ENCODE peak calls at places on chromosomes 12 and 14, in ten cellular contexts. One of them, this sample, is unnamed. For H3K4me1, the result is how much of the 10 kb centered on the place peaks cover.

GRCh38 chr12:113860950-113861349 is 105.2 kb downstream of the RBM19 start:
- DNase-seq in lower lobe of right lung: no peak
- DNase-seq in CD8-positive, alpha-beta T cell: no peak
- DNase-seq in heart right ventricle: no peak
- DNase-seq in astrocyte: peak
- DNase-seq in tibial artery: no peak
- DNase-seq in right lobe of liver: no peak
- DNase-seq in endodermal cell: peak
- DNase-seq in CD4-positive, CD25-positive, alpha-beta regulatory T cell: no peak
- DNase-seq in ovary: no peak
- DNase-seq in this sample: no peak

GRCh38 chr12:121798807-121799174 is 5.0 kb upstream of the SETD1B start:
- DNase-seq in right lobe of liver: no peak
- DNase-seq in endodermal cell: no peak
- DNase-seq in tibial artery: no peak
- DNase-seq in ovary: no peak
- DNase-seq in heart right ventricle: no peak
- DNase-seq in astrocyte: no peak
- DNase-seq in CD4-positive, CD25-positive, alpha-beta regulatory T cell: no peak
- DNase-seq in lower lobe of right lung: no peak
- DNase-seq in CD8-positive, alpha-beta T cell: no peak
- DNase-seq in this sample: no peak

GRCh38 chr14:91118511-91119068 is 4.7 kb downstream of the DGLUCY start:
- DNase-seq in endodermal cell: no peak
- DNase-seq in heart right ventricle: no peak
- DNase-seq in tibial artery: no peak
- DNase-seq in ovary: no peak
- DNase-seq in right lobe of liver: no peak
- DNase-seq in CD8-positive, alpha-beta T cell: no peak
- DNase-seq in lower lobe of right lung: no peak
- DNase-seq in CD4-positive, CD25-positive, alpha-beta regulatory T cell: no peak
- DNase-seq in astrocyte: no peak
- DNase-seq in this sample: no peak

GRCh38 chr14:23694085-23694975 is 58.2 kb downstream of the DHRS2 start:
- DNase-seq in astrocyte: no peak
- DNase-seq in lower lobe of right lung: no peak
- DNase-seq in heart right ventricle: no peak
- DNase-seq in tibial artery: no peak
- DNase-seq in endodermal cell: peak
- DNase-seq in ovary: peak
- DNase-seq in CD4-positive, CD25-positive, alpha-beta regulatory T cell: no peak
- DNase-seq in right lobe of liver: no peak
- DNase-seq in CD8-positive, alpha-beta T cell: no peak
- DNase-seq in this sample: no peak

GRCh38 chr12:23816394-23816851 is 133.0 kb downstream of the SOX5 start:
- DNase-seq in tibial artery: peak
- DNase-seq in heart right ventricle: no peak
- DNase-seq in CD4-positive, CD25-positive, alpha-beta regulatory T cell: no peak
- DNase-seq in astrocyte: no peak
- DNase-seq in lower lobe of right lung: no peak
- DNase-seq in CD8-positive, alpha-beta T cell: no peak
- DNase-seq in endodermal cell: peak
- DNase-seq in right lobe of liver: no peak
- DNase-seq in ovary: no peak
- DNase-seq in this sample: no peak

GRCh38 chr14:64439141-64439540 is 26.2 kb upstream of the AKAP5 start:
- DNase-seq in CD4-positive, CD25-positive, alpha-beta regulatory T cell: no peak
- DNase-seq in ovary: no peak
- DNase-seq in lower lobe of right lung: no peak
- DNase-seq in right lobe of liver: no peak
- DNase-seq in heart right ventricle: no peak
- DNase-seq in astrocyte: no peak
- DNase-seq in tibial artery: no peak
- DNase-seq in endodermal cell: no peak
- DNase-seq in CD8-positive, alpha-beta T cell: no peak
- DNase-seq in this sample: no peak

GRCh38 chr12:109958374-109958773 is 37.8 kb downstream of the GIT2 start:
- DNase-seq in heart right ventricle: no peak
- DNase-seq in tibial artery: no peak
- DNase-seq in right lobe of liver: no peak
- DNase-seq in CD4-positive, CD25-positive, alpha-beta regulatory T cell: no peak
- DNase-seq in astrocyte: no peak
- DNase-seq in lower lobe of right lung: no peak
- DNase-seq in endodermal cell: no peak
- DNase-seq in CD8-positive, alpha-beta T cell: no peak
- DNase-seq in ovary: no peak
- DNase-seq in this sample: no peak

GRCh38 chr12:53115891-53116675 is 12.8 kb downstream of the SOAT2 start:
- DNase-seq in tibial artery: no peak
- DNase-seq in astrocyte: no peak
- DNase-seq in heart right ventricle: peak
- DNase-seq in lower lobe of right lung: no peak
- DNase-seq in endodermal cell: no peak
- DNase-seq in ovary: no peak
- DNase-seq in right lobe of liver: no peak
- DNase-seq in CD8-positive, alpha-beta T cell: no peak
- DNase-seq in CD4-positive, CD25-positive, alpha-beta regulatory T cell: no peak
- DNase-seq in this sample: no peak

GRCh38 chr14:77208266-77208978 is 26.8 kb downstream of the TMEM63C start:
- DNase-seq in astrocyte: peak
- DNase-seq in lower lobe of right lung: peak
- DNase-seq in CD4-positive, CD25-positive, alpha-beta regulatory T cell: peak
- DNase-seq in tibial artery: peak
- DNase-seq in CD8-positive, alpha-beta T cell: peak
- DNase-seq in right lobe of liver: peak
- DNase-seq in ovary: peak
- DNase-seq in endodermal cell: peak
- DNase-seq in heart right ventricle: peak
- DNase-seq in this sample: peak

GRCh38 chr12:52413202-52413601 is 7.1 kb upstream of the KRT82 start:
- DNase-seq in tibial artery: no peak
- DNase-seq in CD4-positive, CD25-positive, alpha-beta regulatory T cell: no peak
- DNase-seq in right lobe of liver: no peak
- DNase-seq in ovary: no peak
- DNase-seq in endodermal cell: no peak
- DNase-seq in CD8-positive, alpha-beta T cell: no peak
- DNase-seq in astrocyte: no peak
- DNase-seq in lower lobe of right lung: no peak
- DNase-seq in heart right ventricle: no peak
- DNase-seq in this sample: no peak

GRCh38 chr12:128823216-128823915 is 392 bp downstream of the SLC15A4 start:
- DNase-seq in endodermal cell: peak
- DNase-seq in ovary: no peak
- DNase-seq in right lobe of liver: peak
- DNase-seq in astrocyte: peak
- DNase-seq in heart right ventricle: no peak
- DNase-seq in tibial artery: no peak
- DNase-seq in CD4-positive, CD25-positive, alpha-beta regulatory T cell: peak
- DNase-seq in lower lobe of right lung: peak
- DNase-seq in CD8-positive, alpha-beta T cell: peak
- DNase-seq in this sample: peak

GRCh38 chr12:130932061-130932650 is 21.6 kb upstream of the ADGRD1 start:
- DNase-seq in right lobe of liver: no peak
- DNase-seq in endodermal cell: no peak
- DNase-seq in ovary: no peak
- DNase-seq in CD4-positive, CD25-positive, alpha-beta regulatory T cell: no peak
- DNase-seq in heart right ventricle: no peak
- DNase-seq in tibial artery: no peak
- DNase-seq in lower lobe of right lung: no peak
- DNase-seq in CD8-positive, alpha-beta T cell: no peak
- DNase-seq in astrocyte: no peak
- DNase-seq in this sample: no peak

GRCh38 chr14:68944162-68944561 is 34.9 kb downstream of the ACTN1 start:
- DNase-seq in CD8-positive, alpha-beta T cell: no peak
- DNase-seq in heart right ventricle: no peak
- DNase-seq in endodermal cell: no peak
- DNase-seq in ovary: no peak
- DNase-seq in right lobe of liver: no peak
- DNase-seq in CD4-positive, CD25-positive, alpha-beta regulatory T cell: no peak
- DNase-seq in tibial artery: no peak
- DNase-seq in lower lobe of right lung: no peak
- DNase-seq in astrocyte: no peak
- DNase-seq in this sample: no peak
- H3K4me1 ChIP-seq in CD8-positive, alpha-beta T cell: half or more
- H3K4me1 ChIP-seq in heart right ventricle: half or more
- H3K4me1 ChIP-seq in endodermal cell: under half
- H3K4me1 ChIP-seq in ovary: under half
- H3K4me1 ChIP-seq in right lobe of liver: under half
- H3K4me1 ChIP-seq in CD4-positive, CD25-positive, alpha-beta regulatory T cell: under half
- H3K4me1 ChIP-seq in tibial artery: half or more
- H3K4me1 ChIP-seq in lower lobe of right lung: half or more
- H3K4me1 ChIP-seq in astrocyte: half or more
- H3K4me1 ChIP-seq in this sample: under half

GRCh38 chr12:106767954-106768501 is 6.5 kb upstream of the RIC8B start:
- DNase-seq in CD4-positive, CD25-positive, alpha-beta regulatory T cell: no peak
- DNase-seq in ovary: no peak
- DNase-seq in heart right ventricle: no peak
- DNase-seq in lower lobe of right lung: no peak
- DNase-seq in endodermal cell: peak
- DNase-seq in tibial artery: no peak
- DNase-seq in astrocyte: peak
- DNase-seq in CD8-positive, alpha-beta T cell: no peak
- DNase-seq in right lobe of liver: peak
- DNase-seq in this sample: no peak

GRCh38 chr12:106771425-106771824 is 3.1 kb upstream of the RIC8B start:
- DNase-seq in heart right ventricle: no peak
- DNase-seq in tibial artery: no peak
- DNase-seq in astrocyte: no peak
- DNase-seq in endodermal cell: no peak
- DNase-seq in right lobe of liver: no peak
- DNase-seq in CD8-positive, alpha-beta T cell: no peak
- DNase-seq in CD4-positive, CD25-positive, alpha-beta regulatory T cell: no peak
- DNase-seq in ovary: no peak
- DNase-seq in lower lobe of right lung: no peak
- DNase-seq in this sample: no peak

GRCh38 chr12:106767206-106767605 is 7.3 kb upstream of the RIC8B start:
- DNase-seq in CD4-positive, CD25-positive, alpha-beta regulatory T cell: no peak
- DNase-seq in astrocyte: no peak
- DNase-seq in ovary: no peak
- DNase-seq in tibial artery: no peak
- DNase-seq in CD8-positive, alpha-beta T cell: no peak
- DNase-seq in heart right ventricle: no peak
- DNase-seq in lower lobe of right lung: no peak
- DNase-seq in endodermal cell: no peak
- DNase-seq in right lobe of liver: no peak
- DNase-seq in this sample: no peak

GRCh38 chr12:106769546-106769945 is 4.9 kb upstream of the RIC8B start:
- DNase-seq in lower lobe of right lung: no peak
- DNase-seq in tibial artery: no peak
- DNase-seq in right lobe of liver: no peak
- DNase-seq in CD4-positive, CD25-positive, alpha-beta regulatory T cell: no peak
- DNase-seq in heart right ventricle: no peak
- DNase-seq in endodermal cell: no peak
- DNase-seq in CD8-positive, alpha-beta T cell: no peak
- DNase-seq in ovary: no peak
- DNase-seq in astrocyte: peak
- DNase-seq in this sample: no peak

DNA sequence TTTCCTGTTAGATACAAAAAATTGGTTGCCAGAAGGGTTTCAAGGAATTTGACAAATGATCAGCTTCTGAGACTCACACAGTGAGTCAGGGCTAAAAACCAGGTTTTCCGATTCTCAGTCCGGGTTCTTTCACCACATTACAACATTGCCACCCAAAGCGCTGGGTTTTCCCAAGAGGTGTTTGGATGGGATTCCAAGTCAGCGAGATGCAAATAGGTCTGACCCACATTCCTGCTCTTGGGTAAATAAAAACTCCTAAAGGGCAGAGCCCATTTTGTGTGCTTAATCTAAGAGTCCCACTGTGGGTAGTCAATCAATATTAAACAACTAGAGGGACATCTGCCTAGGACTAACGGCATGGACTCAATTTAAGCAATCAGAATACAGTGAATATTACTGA is 5.4 kb upstream of the RIC8B start:
- DNase-seq in CD4-positive, CD25-positive, alpha-beta regulatory T cell: no peak
- DNase-seq in endodermal cell: peak
- DNase-seq in lower lobe of right lung: no peak
- DNase-seq in right lobe of liver: no peak
- DNase-seq in CD8-positive, alpha-beta T cell: no peak
- DNase-seq in astrocyte: peak
- DNase-seq in heart right ventricle: no peak
- DNase-seq in ovary: no peak
- DNase-seq in tibial artery: no peak
- DNase-seq in this sample: no peak
- H3K4me1 ChIP-seq in CD4-positive, CD25-positive, alpha-beta regulatory T cell: under half
- H3K4me1 ChIP-seq in endodermal cell: under half
- H3K4me1 ChIP-seq in lower lobe of right lung: under half
- H3K4me1 ChIP-seq in right lobe of liver: under half
- H3K4me1 ChIP-seq in CD8-positive, alpha-beta T cell: under half
- H3K4me1 ChIP-seq in astrocyte: under half
- H3K4me1 ChIP-seq in heart right ventricle: under half
- H3K4me1 ChIP-seq in ovary: under half
- H3K4me1 ChIP-seq in tibial artery: half or more
- H3K4me1 ChIP-seq in this sample: under half

DNA sequence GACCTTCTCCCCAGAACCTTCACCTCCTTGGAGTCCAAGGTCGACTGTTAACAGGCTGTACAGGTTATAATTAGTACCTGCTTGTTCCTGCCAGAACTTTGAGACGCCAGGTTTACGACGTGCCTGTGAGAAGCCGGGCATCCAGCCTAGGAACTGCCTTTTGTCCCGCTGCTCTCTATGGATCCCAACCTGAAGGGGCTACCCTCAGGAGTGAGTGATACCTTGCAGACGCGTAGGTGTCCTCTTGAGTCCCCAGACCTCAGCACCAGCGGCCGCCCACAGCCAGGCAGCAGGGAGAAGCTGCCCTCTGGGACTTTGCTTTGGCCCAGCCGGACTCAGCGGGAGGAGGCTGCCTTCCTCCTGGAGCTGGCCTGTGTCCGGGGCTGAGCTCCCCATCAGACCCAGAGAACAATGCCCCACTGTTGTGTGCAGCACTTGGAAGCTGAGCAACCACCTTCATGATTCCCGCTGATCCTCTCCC is 16.2 kb downstream of the SYNE3 start:
- DNase-seq in ovary: no peak
- DNase-seq in astrocyte: no peak
- DNase-seq in lower lobe of right lung: no peak
- DNase-seq in right lobe of liver: no peak
- DNase-seq in CD8-positive, alpha-beta T cell: no peak
- DNase-seq in tibial artery: peak
- DNase-seq in heart right ventricle: no peak
- DNase-seq in CD4-positive, CD25-positive, alpha-beta regulatory T cell: no peak
- DNase-seq in endodermal cell: no peak
- DNase-seq in this sample: no peak
- H3K4me1 ChIP-seq in ovary: under half
- H3K4me1 ChIP-seq in astrocyte: under half
- H3K4me1 ChIP-seq in lower lobe of right lung: half or more
- H3K4me1 ChIP-seq in right lobe of liver: under half
- H3K4me1 ChIP-seq in CD8-positive, alpha-beta T cell: under half
- H3K4me1 ChIP-seq in tibial artery: half or more
- H3K4me1 ChIP-seq in heart right ventricle: half or more
- H3K4me1 ChIP-seq in CD4-positive, CD25-positive, alpha-beta regulatory T cell: half or more
- H3K4me1 ChIP-seq in endodermal cell: half or more
- H3K4me1 ChIP-seq in this sample: under half

DNA sequence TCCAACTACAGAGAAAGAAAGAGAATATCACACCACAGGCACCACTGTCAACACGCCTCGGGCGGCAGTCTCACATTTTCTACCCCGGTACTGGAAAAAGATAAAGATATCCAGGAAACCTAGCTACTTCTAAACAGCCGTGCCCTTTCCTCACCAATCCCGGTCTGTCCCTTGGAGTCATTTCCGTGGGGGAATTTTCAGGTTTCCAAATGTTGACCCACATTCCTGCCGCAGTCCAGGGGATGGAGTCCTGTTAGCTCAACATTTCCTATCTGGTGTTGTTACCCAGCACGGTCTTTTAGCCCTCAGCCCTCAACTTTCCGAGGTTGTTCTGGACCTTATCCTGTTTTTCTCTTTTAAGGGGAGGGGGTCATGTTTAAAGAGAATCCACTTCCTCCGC is 4.7 kb downstream of the SSH1 start:
- DNase-seq in right lobe of liver: no peak
- DNase-seq in astrocyte: peak
- DNase-seq in endodermal cell: no peak
- DNase-seq in ovary: no peak
- DNase-seq in heart right ventricle: peak
- DNase-seq in tibial artery: no peak
- DNase-seq in lower lobe of right lung: no peak
- DNase-seq in CD4-positive, CD25-positive, alpha-beta regulatory T cell: no peak
- DNase-seq in CD8-positive, alpha-beta T cell: no peak
- DNase-seq in this sample: no peak
- H3K4me1 ChIP-seq in right lobe of liver: under half
- H3K4me1 ChIP-seq in astrocyte: under half
- H3K4me1 ChIP-seq in endodermal cell: under half
- H3K4me1 ChIP-seq in ovary: under half
- H3K4me1 ChIP-seq in heart right ventricle: half or more
- H3K4me1 ChIP-seq in tibial artery: half or more
- H3K4me1 ChIP-seq in lower lobe of right lung: half or more
- H3K4me1 ChIP-seq in CD4-positive, CD25-positive, alpha-beta regulatory T cell: under half
- H3K4me1 ChIP-seq in CD8-positive, alpha-beta T cell: under half
- H3K4me1 ChIP-seq in this sample: half or more